ENCODE peak calls at places on chromosomes 5 and 9, in four cellular contexts. One of them, this sample, is unnamed.

GRCh38 chr9:34510506-34511159 is 12.2 kb downstream of the ENHO start:
- DNase-seq in adrenal gland: no peak
- DNase-seq in aorta: no peak
- DNase-seq in heart right ventricle: no peak
- DNase-seq in this sample: no peak

GRCh38 chr5:149731332-149731616 is 1.2 kb downstream of the PPARGC1B start:
- DNase-seq in heart right ventricle: no peak
- DNase-seq in adrenal gland: no peak
- DNase-seq in aorta: no peak
- DNase-seq in this sample: no peak

GRCh38 chr9:98935064-98935463 is 8.6 kb upstream of the COL15A1 start:
- DNase-seq in heart right ventricle: no peak
- DNase-seq in aorta: no peak
- DNase-seq in adrenal gland: no peak
- DNase-seq in this sample: no peak

GRCh38 chr5:131209506-131210191 is 38.9 kb downstream of the LYRM7 start:
- DNase-seq in adrenal gland: no peak
- DNase-seq in aorta: no peak
- DNase-seq in heart right ventricle: no peak
- DNase-seq in this sample: no peak

GRCh38 chr5:7395432-7396168 is at the start of gene ADCY2:
- DNase-seq in adrenal gland: no peak
- DNase-seq in heart right ventricle: no peak
- DNase-seq in aorta: peak; percentile 77
- DNase-seq in this sample: peak; percentile 10

GRCh38 chr5:109563189-109563588 is 126.5 kb upstream of the MAN2A1 start:
- DNase-seq in aorta: no peak
- DNase-seq in heart right ventricle: no peak
- DNase-seq in adrenal gland: no peak
- DNase-seq in this sample: no peak

GRCh38 chr5:54646285-54647101 is 128.9 kb downstream of the SNX18 start:
- DNase-seq in adrenal gland: peak; percentile 60
- DNase-seq in aorta: peak; percentile 84
- DNase-seq in heart right ventricle: peak; percentile 83
- DNase-seq in this sample: peak; percentile 93

GRCh38 chr5:60495644-60496520 is 204.1 kb downstream of the DEPDC1B start:
- DNase-seq in heart right ventricle: no peak
- DNase-seq in aorta: no peak
- DNase-seq in adrenal gland: no peak
- DNase-seq in this sample: no peak

GRCh38 chr5:149656576-149657182 is 73.4 kb upstream of the PPARGC1B start:
- DNase-seq in heart right ventricle: peak; percentile 54
- DNase-seq in aorta: no peak
- DNase-seq in adrenal gland: no peak
- DNase-seq in this sample: peak; percentile 69

GRCh38 chr5:80153586-80154126 is 102.2 kb downstream of the SERINC5 start:
- DNase-seq in heart right ventricle: no peak
- DNase-seq in aorta: no peak
- DNase-seq in adrenal gland: no peak
- DNase-seq in this sample: no peak

GRCh38 chr5:178249191-178249989 is 16.8 kb upstream of the PHYKPL start:
- DNase-seq in adrenal gland: no peak
- DNase-seq in heart right ventricle: peak; percentile 41
- DNase-seq in aorta: no peak
- DNase-seq in this sample: no peak

GRCh38 chr5:131765261-131765660 is 31.6 kb downstream of the FNIP1 start:
- DNase-seq in aorta: no peak
- DNase-seq in heart right ventricle: no peak
- DNase-seq in adrenal gland: no peak
- DNase-seq in this sample: no peak

GRCh38 chr9:92664394-92665152 is 5.4 kb downstream of the IPPK start:
- DNase-seq in adrenal gland: peak; percentile 34
- DNase-seq in aorta: peak; percentile 55
- DNase-seq in heart right ventricle: no peak
- DNase-seq in this sample: no peak

GRCh38 chr9:96342553-96343245 is 40.7 kb upstream of the HSD17B3 start:
- DNase-seq in adrenal gland: no peak
- DNase-seq in aorta: no peak
- DNase-seq in heart right ventricle: no peak
- DNase-seq in this sample: no peak

GRCh38 chr9:126880947-126881332 is 20.5 kb downstream of the ZBTB34 start:
- DNase-seq in heart right ventricle: no peak
- DNase-seq in aorta: no peak
- DNase-seq in adrenal gland: no peak
- DNase-seq in this sample: no peak

GRCh38 chr5:68246802-68247201 is 31.2 kb downstream of the PIK3R1 start:
- DNase-seq in aorta: no peak
- DNase-seq in adrenal gland: no peak
- DNase-seq in heart right ventricle: no peak
- DNase-seq in this sample: no peak

GRCh38 chr5:145941096-145941676 is 4.8 kb downstream of the SH3RF2 start:
- DNase-seq in adrenal gland: no peak
- DNase-seq in heart right ventricle: no peak
- DNase-seq in aorta: no peak
- DNase-seq in this sample: no peak

GRCh38 chr5:145941677-145942130 is 5.3 kb downstream of the SH3RF2 start:
- DNase-seq in adrenal gland: no peak
- DNase-seq in aorta: no peak
- DNase-seq in heart right ventricle: no peak
- DNase-seq in this sample: no peak

GRCh38 chr5:145937432-145938250 is 1.3 kb downstream of the SH3RF2 start:
- DNase-seq in adrenal gland: no peak
- DNase-seq in heart right ventricle: no peak
- DNase-seq in aorta: no peak
- DNase-seq in this sample: peak; percentile 32

GRCh38 chr5:145938699-145939531 is 2.5 kb downstream of the SH3RF2 start:
- DNase-seq in adrenal gland: no peak
- DNase-seq in heart right ventricle: no peak
- DNase-seq in aorta: no peak
- DNase-seq in this sample: no peak

DNA sequence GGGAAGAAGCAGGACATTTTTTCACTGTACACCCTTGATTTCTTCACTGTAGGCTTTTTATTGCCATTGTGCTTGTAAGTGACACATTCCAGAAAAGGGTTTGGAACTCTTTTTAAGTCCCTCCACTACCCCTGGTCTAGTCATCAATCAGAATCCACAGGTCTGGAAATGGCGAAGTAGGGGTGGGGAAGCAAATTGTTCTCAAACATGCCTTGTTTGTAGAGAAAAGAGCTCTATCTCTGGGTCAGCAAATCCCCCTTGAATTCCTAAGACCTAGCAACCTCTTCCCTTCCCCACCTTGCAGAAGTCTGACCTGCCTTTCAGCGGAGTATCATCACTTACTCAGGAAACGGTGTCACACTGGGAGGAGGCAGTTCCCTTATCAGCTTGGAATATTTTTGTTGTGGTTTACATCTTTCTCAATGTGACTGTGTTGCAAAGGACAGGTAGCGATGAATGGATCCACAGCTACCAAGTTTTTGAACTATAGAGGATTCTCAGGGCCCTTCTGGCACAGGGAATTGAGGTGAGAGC is 3.2 kb downstream of the SH3RF2 start:
- DNase-seq in adrenal gland: no peak
- DNase-seq in heart right ventricle: no peak
- DNase-seq in aorta: no peak
- DNase-seq in this sample: no peak
- H3K4me1 ChIP-seq in adrenal gland: peaks cover 6% of the 10 kb centered on the region
- H3K4me1 ChIP-seq in heart right ventricle: peaks cover 30% of the 10 kb centered on the region
- H3K4me1 ChIP-seq in aorta: no peaks in the 10 kb centered on the region
- H3K4me1 ChIP-seq in this sample: peaks cover 4% of the 10 kb centered on the region

DNA sequence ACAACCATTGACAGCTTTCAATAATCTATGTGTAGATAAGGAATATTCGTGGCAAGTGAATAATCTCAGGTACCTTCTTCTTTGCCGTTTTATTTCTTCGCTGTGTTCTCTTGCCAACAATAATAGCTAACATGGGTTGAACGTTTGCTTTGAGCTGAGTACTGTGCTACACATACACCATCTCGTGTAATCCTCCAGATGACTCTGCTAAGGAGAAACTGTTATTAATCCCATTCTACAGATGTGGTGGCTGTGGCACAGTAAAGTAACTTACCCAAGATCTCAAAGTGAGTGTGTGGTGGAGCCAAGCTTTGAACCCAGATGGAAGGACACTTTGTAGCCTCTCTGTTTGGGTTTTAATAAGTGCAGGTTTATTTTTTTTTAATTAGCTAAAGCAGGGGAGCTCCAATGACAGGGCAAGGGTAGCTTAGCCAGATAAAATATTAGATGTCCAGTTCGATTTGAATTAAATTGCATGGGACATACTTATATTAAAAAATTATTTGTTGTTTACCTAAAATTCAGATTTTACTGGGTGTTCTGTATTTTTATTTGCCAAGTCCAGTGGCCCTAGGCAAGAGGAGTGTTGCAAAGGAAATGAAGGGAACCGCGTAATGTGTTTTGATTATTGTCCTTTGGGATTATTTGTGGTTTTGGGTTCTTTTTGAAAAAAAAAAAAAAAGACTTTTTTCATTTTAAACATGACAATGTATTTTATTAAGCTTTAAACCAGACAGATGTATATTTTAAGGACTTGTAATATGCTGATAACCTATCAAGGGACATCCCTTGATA is 179.5 kb downstream of the C9orf152 start:
- DNase-seq in adrenal gland: no peak
- DNase-seq in heart right ventricle: no peak
- DNase-seq in aorta: no peak
- DNase-seq in this sample: no peak
- H3K27ac ChIP-seq in adrenal gland: no peak overlapping the region
- H3K27ac ChIP-seq in heart right ventricle: peak overlapping the region; percentile 66
- H3K27ac ChIP-seq in aorta: peak overlapping the region; percentile 21
- H3K27ac ChIP-seq in this sample: peak overlapping the region; percentile 36

GRCh38 chr5:154044099-154044498 is 5.3 kb downstream of the MFAP3 start:
- DNase-seq in heart right ventricle: no peak
- DNase-seq in aorta: no peak
- DNase-seq in adrenal gland: no peak
- DNase-seq in this sample: no peak

GRCh38 chr5:154049685-154050084 is 10.9 kb downstream of the MFAP3 start:
- DNase-seq in heart right ventricle: no peak
- DNase-seq in adrenal gland: no peak
- DNase-seq in aorta: no peak
- DNase-seq in this sample: no peak

GRCh38 chr5:154047324-154047723 is 8.6 kb downstream of the MFAP3 start:
- DNase-seq in heart right ventricle: no peak
- DNase-seq in aorta: no peak
- DNase-seq in adrenal gland: no peak
- DNase-seq in this sample: no peak

GRCh38 chr5:154044585-154044984 is 5.8 kb downstream of the MFAP3 start:
- DNase-seq in heart right ventricle: no peak
- DNase-seq in adrenal gland: no peak
- DNase-seq in aorta: no peak
- DNase-seq in this sample: no peak

DNA sequence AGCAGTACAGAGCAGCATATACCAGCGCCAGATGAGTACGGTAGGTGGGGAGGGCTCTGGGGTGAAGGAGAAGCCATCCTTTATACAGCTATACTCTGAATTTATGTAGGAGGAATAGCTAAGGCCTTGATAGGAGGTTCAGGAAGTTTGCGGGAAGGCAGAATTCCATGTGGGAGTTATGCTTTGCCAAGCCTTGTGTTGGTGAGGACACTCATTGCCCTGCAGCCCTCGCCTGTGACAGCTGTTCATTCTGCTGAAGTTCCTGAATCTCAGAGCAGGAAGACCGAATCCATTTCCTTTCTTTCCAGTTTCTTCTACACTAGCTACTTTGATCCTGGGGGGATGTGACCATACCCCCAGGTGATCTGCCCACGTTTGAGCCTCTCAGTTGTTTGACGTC is 7.7 kb downstream of the MFAP3 start:
- DNase-seq in adrenal gland: no peak
- DNase-seq in heart right ventricle: no peak
- DNase-seq in aorta: no peak
- DNase-seq in this sample: no peak
- H3K4me1 ChIP-seq in adrenal gland: no peaks in the 10 kb centered on the region
- H3K4me1 ChIP-seq in heart right ventricle: peaks cover 83% of the 10 kb centered on the region
- H3K4me1 ChIP-seq in aorta: no peaks in the 10 kb centered on the region
- H3K4me1 ChIP-seq in this sample: peaks cover 3% of the 10 kb centered on the region

GRCh38 chr5:17326600-17327037 is 109.2 kb downstream of the BASP1 start:
- DNase-seq in adrenal gland: no peak
- DNase-seq in aorta: no peak
- DNase-seq in heart right ventricle: no peak
- DNase-seq in this sample: no peak

GRCh38 chr5:17330386-17330785 is 113.0 kb downstream of the BASP1 start:
- DNase-seq in adrenal gland: no peak
- DNase-seq in aorta: no peak
- DNase-seq in heart right ventricle: no peak
- DNase-seq in this sample: no peak

GRCh38 chr5:17329566-17329965 is 112.1 kb downstream of the BASP1 start:
- DNase-seq in adrenal gland: no peak
- DNase-seq in heart right ventricle: no peak
- DNase-seq in aorta: no peak
- DNase-seq in this sample: no peak

GRCh38 chr5:17327048-17327447 is 109.6 kb downstream of the BASP1 start:
- DNase-seq in aorta: no peak
- DNase-seq in heart right ventricle: no peak
- DNase-seq in adrenal gland: no peak
- DNase-seq in this sample: no peak

DNA sequence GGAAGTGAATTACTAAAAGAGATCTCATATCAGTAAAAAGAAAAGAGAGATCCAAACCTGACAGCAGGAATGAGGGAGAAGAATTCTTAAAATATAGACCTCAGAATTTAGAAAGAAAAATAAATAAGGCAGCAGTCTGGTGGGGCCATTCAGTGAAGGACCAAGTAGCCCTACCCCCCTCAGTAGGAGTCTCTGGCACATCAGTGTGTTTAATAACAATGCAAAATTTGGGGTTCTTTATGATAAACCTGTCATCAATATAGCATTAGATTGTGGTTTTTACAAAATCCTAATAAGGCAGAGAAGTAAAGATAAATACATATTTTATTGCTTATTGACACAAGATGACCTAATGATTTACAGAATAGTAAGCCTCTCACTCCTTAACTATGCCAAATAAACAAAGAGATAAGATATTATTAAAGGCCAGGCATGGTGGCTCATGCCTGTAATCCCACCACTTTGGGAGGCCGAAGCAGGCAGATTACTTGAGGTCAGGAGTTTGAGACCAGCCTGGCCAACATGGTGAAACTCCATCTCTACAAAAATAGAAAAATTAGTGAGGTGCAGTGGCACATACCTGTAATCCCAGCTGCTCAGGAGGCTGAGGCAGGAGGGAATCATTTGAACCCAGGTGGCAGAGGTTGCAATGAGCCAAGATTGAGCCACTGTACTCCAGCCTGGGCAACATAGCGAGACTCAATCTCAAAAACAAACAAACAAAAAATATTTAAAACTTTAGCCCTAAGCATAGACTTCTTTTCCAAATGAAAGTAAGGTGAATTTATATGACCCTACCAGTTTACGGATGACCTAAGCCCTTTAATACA is 108.6 kb downstream of the BASP1 start:
- DNase-seq in aorta: no peak
- DNase-seq in adrenal gland: no peak
- DNase-seq in heart right ventricle: no peak
- DNase-seq in this sample: no peak
- H3K27ac ChIP-seq in aorta: no peak overlapping the region
- H3K27ac ChIP-seq in adrenal gland: no peak overlapping the region
- H3K27ac ChIP-seq in heart right ventricle: no peak overlapping the region
- H3K27ac ChIP-seq in this sample: no peak overlapping the region

This sample was measured in right cardiac atrium.